ENCODE peak calls at places on chromosome 20, in eight cellular contexts. One of them, this sample, is unnamed.

GRCh38 chr20:52010541-52010940 is 181.0 kb downstream of the ZFP64 start:
- DNase-seq in epithelial cell of esophagus: no peak
- DNase-seq in AG10803: no peak
- DNase-seq in heart left ventricle: no peak
- DNase-seq in astrocyte of the cerebellum: no peak
- DNase-seq in cardiac muscle cell: no peak
- DNase-seq in uterus: no peak
- DNase-seq in adrenal gland: no peak
- DNase-seq in this sample: no peak

GRCh38 chr20:23136893-23137745 is 51.0 kb upstream of the CD93 start:
- DNase-seq in epithelial cell of esophagus: peak
- DNase-seq in AG10803: no peak
- DNase-seq in heart left ventricle: no peak
- DNase-seq in astrocyte of the cerebellum: no peak
- DNase-seq in cardiac muscle cell: no peak
- DNase-seq in uterus: no peak
- DNase-seq in adrenal gland: no peak
- DNase-seq in this sample: no peak

GRCh38 chr20:21701171-21701876 is 4.1 kb upstream of the PAX1 start:
- DNase-seq in epithelial cell of esophagus: no peak
- DNase-seq in AG10803: no peak
- DNase-seq in heart left ventricle: no peak
- DNase-seq in astrocyte of the cerebellum: no peak
- DNase-seq in cardiac muscle cell: no peak
- DNase-seq in uterus: no peak
- DNase-seq in adrenal gland: no peak
- DNase-seq in this sample: no peak

GRCh38 chr20:38680492-38681118 is 43.7 kb upstream of the SLC32A1 start:
- DNase-seq in epithelial cell of esophagus: peak
- DNase-seq in AG10803: peak
- DNase-seq in heart left ventricle: no peak
- DNase-seq in astrocyte of the cerebellum: peak
- DNase-seq in cardiac muscle cell: peak
- DNase-seq in uterus: no peak
- DNase-seq in adrenal gland: no peak
- DNase-seq in this sample: no peak

GRCh38 chr20:50819344-50819743 is 24.5 kb downstream of the BCAS4 start:
- DNase-seq in epithelial cell of esophagus: no peak
- DNase-seq in AG10803: no peak
- DNase-seq in heart left ventricle: no peak
- DNase-seq in astrocyte of the cerebellum: no peak
- DNase-seq in cardiac muscle cell: no peak
- DNase-seq in uterus: no peak
- DNase-seq in adrenal gland: no peak
- DNase-seq in this sample: no peak

GRCh38 chr20:50296450-50297375 is 106.1 kb downstream of the CEBPB start:
- DNase-seq in epithelial cell of esophagus: no peak
- DNase-seq in AG10803: peak
- DNase-seq in heart left ventricle: peak
- DNase-seq in astrocyte of the cerebellum: no peak
- DNase-seq in cardiac muscle cell: no peak
- DNase-seq in uterus: peak
- DNase-seq in adrenal gland: no peak
- DNase-seq in this sample: no peak

GRCh38 chr20:46232575-46232974 is 75.7 kb downstream of the CDH22 start:
- DNase-seq in epithelial cell of esophagus: no peak
- DNase-seq in AG10803: no peak
- DNase-seq in heart left ventricle: no peak
- DNase-seq in astrocyte of the cerebellum: no peak
- DNase-seq in cardiac muscle cell: no peak
- DNase-seq in uterus: no peak
- DNase-seq in adrenal gland: no peak
- DNase-seq in this sample: no peak

GRCh38 chr20:49880177-49880576 is 35.2 kb downstream of the SPATA2 start:
- DNase-seq in epithelial cell of esophagus: no peak
- DNase-seq in AG10803: no peak
- DNase-seq in heart left ventricle: no peak
- DNase-seq in astrocyte of the cerebellum: peak
- DNase-seq in cardiac muscle cell: no peak
- DNase-seq in uterus: no peak
- DNase-seq in adrenal gland: no peak
- DNase-seq in this sample: no peak

GRCh38 chr20:47051936-47052566 is 157.4 kb downstream of the EYA2 start:
- DNase-seq in epithelial cell of esophagus: no peak
- DNase-seq in AG10803: no peak
- DNase-seq in heart left ventricle: no peak
- DNase-seq in astrocyte of the cerebellum: no peak
- DNase-seq in cardiac muscle cell: no peak
- DNase-seq in uterus: no peak
- DNase-seq in adrenal gland: no peak
- DNase-seq in this sample: no peak

GRCh38 chr20:3312940-3313656 is 74.1 kb upstream of the SLC4A11 start:
- DNase-seq in epithelial cell of esophagus: peak
- DNase-seq in AG10803: peak
- DNase-seq in heart left ventricle: no peak
- DNase-seq in astrocyte of the cerebellum: no peak
- DNase-seq in cardiac muscle cell: no peak
- DNase-seq in uterus: no peak
- DNase-seq in adrenal gland: peak
- DNase-seq in this sample: peak

GRCh38 chr20:3315110-3315509 is 76.1 kb upstream of the SLC4A11 start:
- DNase-seq in epithelial cell of esophagus: peak
- DNase-seq in AG10803: peak
- DNase-seq in heart left ventricle: no peak
- DNase-seq in astrocyte of the cerebellum: no peak
- DNase-seq in cardiac muscle cell: no peak
- DNase-seq in uterus: no peak
- DNase-seq in adrenal gland: peak
- DNase-seq in this sample: no peak

GRCh38 chr20:3311623-3312022 is 72.6 kb upstream of the SLC4A11 start:
- DNase-seq in epithelial cell of esophagus: no peak
- DNase-seq in AG10803: no peak
- DNase-seq in heart left ventricle: peak
- DNase-seq in astrocyte of the cerebellum: no peak
- DNase-seq in cardiac muscle cell: no peak
- DNase-seq in uterus: no peak
- DNase-seq in adrenal gland: peak
- DNase-seq in this sample: no peak

GRCh38 chr20:3314391-3314790 is 75.4 kb upstream of the SLC4A11 start:
- DNase-seq in epithelial cell of esophagus: no peak
- DNase-seq in AG10803: no peak
- DNase-seq in heart left ventricle: no peak
- DNase-seq in astrocyte of the cerebellum: no peak
- DNase-seq in cardiac muscle cell: no peak
- DNase-seq in uterus: no peak
- DNase-seq in adrenal gland: peak
- DNase-seq in this sample: no peak

DNA sequence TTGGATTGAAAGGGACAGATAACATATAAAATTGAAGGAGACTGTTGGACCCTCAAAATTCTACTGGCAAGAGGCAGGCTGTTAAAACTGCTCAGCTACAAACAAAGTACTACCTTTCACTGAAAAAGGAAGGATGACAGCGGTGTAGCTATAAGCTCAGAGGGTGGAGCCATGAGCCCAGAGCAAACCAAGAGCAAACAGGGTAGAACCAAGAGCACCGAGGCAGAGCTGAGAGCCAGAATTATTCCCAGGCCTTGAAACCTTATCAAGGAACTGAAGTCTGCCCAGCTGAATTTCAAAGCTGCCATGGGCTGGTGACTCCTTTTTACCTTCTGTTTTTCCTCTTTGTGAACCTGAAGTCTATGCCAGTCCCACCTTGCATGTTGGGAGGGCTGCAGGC is 74.7 kb upstream of the SLC4A11 start:
- DNase-seq in epithelial cell of esophagus: peak
- DNase-seq in AG10803: no peak
- DNase-seq in heart left ventricle: no peak
- DNase-seq in astrocyte of the cerebellum: no peak
- DNase-seq in cardiac muscle cell: peak
- DNase-seq in uterus: no peak
- DNase-seq in adrenal gland: peak
- DNase-seq in this sample: no peak
- TF ChIP-seq CTCF in epithelial cell of esophagus: peak
- TF ChIP-seq CTCF in AG10803: no peak
- TF ChIP-seq CTCF in heart left ventricle: no peak
- TF ChIP-seq CTCF in astrocyte of the cerebellum: no peak
- TF ChIP-seq CTCF in cardiac muscle cell: no peak
- TF ChIP-seq CTCF in uterus: no peak
- TF ChIP-seq CTCF in adrenal gland: no peak
- TF ChIP-seq CTCF in this sample: no peak

GRCh38 chr20:24470782-24471582 is 1.6 kb downstream of the SYNDIG1 start:
- DNase-seq in epithelial cell of esophagus: peak
- DNase-seq in AG10803: no peak
- DNase-seq in heart left ventricle: no peak
- DNase-seq in astrocyte of the cerebellum: no peak
- DNase-seq in cardiac muscle cell: peak
- DNase-seq in uterus: no peak
- DNase-seq in adrenal gland: no peak
- DNase-seq in this sample: no peak
- H3K4me3 ChIP-seq in epithelial cell of esophagus: no peak
- H3K4me3 ChIP-seq in AG10803: peak
- H3K4me3 ChIP-seq in heart left ventricle: peak
- H3K4me3 ChIP-seq in astrocyte of the cerebellum: peak
- H3K4me3 ChIP-seq in cardiac muscle cell: peak
- H3K4me3 ChIP-seq in uterus: peak
- H3K4me3 ChIP-seq in adrenal gland: no peak
- H3K4me3 ChIP-seq in this sample: peak

GRCh38 chr20:56817780-56818675 is 188.9 kb downstream of the TFAP2C start:
- DNase-seq in epithelial cell of esophagus: no peak
- DNase-seq in AG10803: no peak
- DNase-seq in heart left ventricle: no peak
- DNase-seq in astrocyte of the cerebellum: no peak
- DNase-seq in cardiac muscle cell: no peak
- DNase-seq in uterus: no peak
- DNase-seq in adrenal gland: no peak
- DNase-seq in this sample: no peak
- TF ChIP-seq CTCF in epithelial cell of esophagus: no peak
- TF ChIP-seq CTCF in AG10803: no peak
- TF ChIP-seq CTCF in heart left ventricle: no peak
- TF ChIP-seq CTCF in astrocyte of the cerebellum: no peak
- TF ChIP-seq CTCF in cardiac muscle cell: peak
- TF ChIP-seq CTCF in uterus: no peak
- TF ChIP-seq CTCF in adrenal gland: no peak
- TF ChIP-seq CTCF in this sample: no peak

GRCh38 chr20:2539341-2539740 is 3.0 kb downstream of the TMC2 start:
- DNase-seq in epithelial cell of esophagus: no peak
- DNase-seq in AG10803: no peak
- DNase-seq in heart left ventricle: no peak
- DNase-seq in astrocyte of the cerebellum: no peak
- DNase-seq in cardiac muscle cell: no peak
- DNase-seq in uterus: no peak
- DNase-seq in adrenal gland: no peak
- DNase-seq in this sample: no peak
- H3K4me3 ChIP-seq in epithelial cell of esophagus: no peak
- H3K4me3 ChIP-seq in AG10803: no peak
- H3K4me3 ChIP-seq in heart left ventricle: no peak
- H3K4me3 ChIP-seq in astrocyte of the cerebellum: no peak
- H3K4me3 ChIP-seq in cardiac muscle cell: no peak
- H3K4me3 ChIP-seq in uterus: no peak
- H3K4me3 ChIP-seq in adrenal gland: no peak
- H3K4me3 ChIP-seq in this sample: no peak